ENCODE peak calls at places on chromosome 2, in seven cellular contexts. V, D, X, U, I, J and B are unnamed samples. For H3K9me3, the result is how much of the 10 kb centered on the place peaks cover.

GRCh38 chr2:112817082-112817481 is 19.5 kb downstream of the IL1B start:
- DNase-seq in V (no peak), D (no peak), X (no peak), U (no peak), I (no peak), J (no peak), B (no peak)

GRCh38 chr2:143176606-143177005 is 47.4 kb downstream of the ARHGAP15 start:
- DNase-seq in V (no peak), D (no peak), X (no peak), U (no peak), I (no peak), J (peak), B (no peak)

GRCh38 chr2:41698787-41699422 is 348.9 kb upstream of the PKDCC start:
- DNase-seq in V (no peak), D (no peak), X (peak), U (no peak), I (no peak), J (no peak), B (peak)

GRCh38 chr2:218010116-218010837 is 7.5 kb upstream of the TNS1 start:
- DNase-seq in V (peak), D (peak), X (peak), U (no peak), I (peak), J (peak), B (peak)

GRCh38 chr2:10333247-10333613 is 30.5 kb downstream of the HPCAL1 start:
- DNase-seq in V (no peak), D (no peak), X (no peak), U (no peak), I (no peak), J (no peak), B (peak)

GRCh38 chr2:3493610-3493997 is 25.7 kb downstream of the ADI1 start:
- DNase-seq in V (no peak), D (peak), X (no peak), U (peak), I (no peak), J (no peak), B (peak)

GRCh38 chr2:211455225-211455841 is 898.9 kb downstream of the CPS1 start:
- DNase-seq in V (peak), D (peak), X (no peak), U (no peak), I (no peak), J (no peak), B (no peak)

GRCh38 chr2:95525294-95526035 is 40.9 kb upstream of the TRIM43B start:
- DNase-seq in V (no peak), D (no peak), X (peak), U (no peak), I (no peak), J (no peak), B (peak)

GRCh38 chr2:241673797-241674725 is 12.6 kb downstream of the DTYMK start:
- DNase-seq in V (peak), D (no peak), X (peak), U (no peak), I (no peak), J (no peak), B (no peak)

GRCh38 chr2:18791172-18791797 is 201.9 kb upstream of the NT5C1B start:
- DNase-seq in V (no peak), D (peak), X (no peak), U (peak), I (no peak), J (no peak), B (no peak)

GRCh38 chr2:29033172-29033571 is 41.2 kb downstream of the PCARE start:
- DNase-seq in V (peak), D (peak), X (no peak), U (no peak), I (no peak), J (no peak), B (no peak)

GRCh38 chr2:38380397-38381130 is 3.5 kb upstream of the ATL2 start:
- DNase-seq in V (no peak), D (no peak), X (no peak), U (no peak), I (no peak), J (peak), B (no peak)

GRCh38 chr2:69538872-69539548 is 101.8 kb upstream of the NFU1 start:
- DNase-seq in V (no peak), D (no peak), X (no peak), U (no peak), I (no peak), J (no peak), B (no peak)

GRCh38 chr2:210199186-210199765 is 26.0 kb downstream of the ACADL start:
- DNase-seq in V (no peak), D (peak), X (no peak), U (no peak), I (no peak), J (peak), B (no peak)

GRCh38 chr2:63048367-63049171 is 2.1 kb upstream of the OTX1 start:
- DNase-seq in V (no peak), D (no peak), X (peak), U (no peak), I (no peak), J (no peak), B (peak)

GRCh38 chr2:63050186-63050915 is at the start of gene OTX1:
- DNase-seq in V (peak), D (peak), X (peak), U (no peak), I (no peak), J (no peak), B (no peak)

GRCh38 chr2:63047534-63048281 is 2.9 kb upstream of the OTX1 start:
- DNase-seq in V (no peak), D (no peak), X (peak), U (no peak), I (no peak), J (no peak), B (peak)

GRCh38 chr2:63050916-63051794 is 525 bp downstream of the OTX1 start:
- DNase-seq in V (no peak), D (no peak), X (no peak), U (no peak), I (no peak), J (no peak), B (no peak)

GRCh38 chr2:63049291-63050185 is 1.1 kb upstream of the OTX1 start:
- DNase-seq in V (no peak), D (peak), X (no peak), U (no peak), I (no peak), J (no peak), B (no peak)
- H3K27ac ChIP-seq in V (peak), D (no peak), X (no peak), U (no peak), I (no peak), J (no peak), B (no peak)

DNA sequence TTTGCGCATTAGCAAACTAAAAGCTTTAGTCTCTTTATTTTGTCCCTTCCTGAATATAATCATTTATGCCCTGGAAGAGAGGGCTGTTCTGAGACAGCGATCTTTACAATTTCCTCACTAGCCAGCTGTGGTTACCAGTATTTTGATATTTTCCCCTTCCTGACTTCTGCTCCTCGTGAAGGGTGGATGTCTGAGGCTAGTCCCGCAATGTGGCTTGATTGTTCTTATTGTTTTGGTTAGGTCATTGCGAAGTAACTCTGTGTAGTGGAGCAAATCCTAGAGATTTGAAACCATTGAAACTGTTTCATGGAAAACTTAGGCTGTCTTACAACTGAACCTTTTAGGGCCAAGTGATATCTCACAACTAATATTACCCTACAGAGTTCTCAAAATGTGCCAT is 2.4 kb downstream of the MRPL33 start:
- DNase-seq in V (no peak), D (no peak), X (no peak), U (no peak), I (no peak), J (no peak), B (no peak)
- H3K4me3 ChIP-seq in V (peak), D (no peak), X (no peak), U (no peak), I (peak), J (no peak), B (peak)

DNA sequence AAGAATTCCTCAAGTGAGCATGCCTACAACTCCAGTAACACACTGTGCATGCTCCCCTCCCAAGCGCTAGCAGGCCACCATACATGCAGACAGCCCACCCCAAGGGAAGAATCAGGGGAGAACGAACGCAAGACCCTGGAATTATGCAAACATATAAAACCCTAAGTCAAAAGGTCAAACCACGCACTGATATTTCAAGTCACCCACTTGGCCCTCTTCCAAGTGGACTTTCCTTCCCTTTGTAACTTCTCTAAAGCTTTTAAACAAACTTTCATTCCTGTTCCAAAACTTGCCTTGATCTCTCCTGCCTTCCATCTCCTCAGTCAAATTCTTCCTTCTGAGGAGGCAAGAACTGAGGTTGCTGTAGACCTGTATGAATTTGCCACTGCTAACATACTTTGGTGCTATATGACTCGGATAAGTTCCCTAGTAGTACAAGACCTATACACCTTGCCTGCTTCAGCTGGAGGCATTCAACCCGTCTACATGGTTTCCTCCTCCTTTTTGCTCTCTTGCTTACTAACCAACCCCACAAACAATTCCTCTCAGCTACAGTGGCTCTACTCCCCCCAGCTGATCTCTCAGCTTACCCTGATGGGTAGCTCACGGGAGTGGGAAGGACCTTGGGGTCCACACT is 11.1 kb upstream of the RPIA start:
- DNase-seq in V (no peak), D (no peak), X (no peak), U (no peak), I (no peak), J (no peak), B (no peak)
- H3K9me3 ChIP-seq in V (under half), D (under half), X (under half), U (under half), I (under half), J (under half), B (under half)

GRCh38 chr2:68027959-68028358 is 34.8 kb downstream of the C1D start:
- DNase-seq in V (no peak), D (peak), X (no peak), U (no peak), I (no peak), J (no peak), B (no peak)

GRCh38 chr2:68032702-68033101 is 30.1 kb downstream of the C1D start:
- DNase-seq in V (no peak), D (no peak), X (no peak), U (no peak), I (no peak), J (no peak), B (no peak)

GRCh38 chr2:68030529-68030928 is 32.3 kb downstream of the C1D start:
- DNase-seq in V (no peak), D (no peak), X (no peak), U (no peak), I (no peak), J (no peak), B (no peak)

GRCh38 chr2:68031546-68032160 is 31.2 kb downstream of the C1D start:
- DNase-seq in V (peak), D (peak), X (no peak), U (peak), I (no peak), J (peak), B (no peak)

DNA sequence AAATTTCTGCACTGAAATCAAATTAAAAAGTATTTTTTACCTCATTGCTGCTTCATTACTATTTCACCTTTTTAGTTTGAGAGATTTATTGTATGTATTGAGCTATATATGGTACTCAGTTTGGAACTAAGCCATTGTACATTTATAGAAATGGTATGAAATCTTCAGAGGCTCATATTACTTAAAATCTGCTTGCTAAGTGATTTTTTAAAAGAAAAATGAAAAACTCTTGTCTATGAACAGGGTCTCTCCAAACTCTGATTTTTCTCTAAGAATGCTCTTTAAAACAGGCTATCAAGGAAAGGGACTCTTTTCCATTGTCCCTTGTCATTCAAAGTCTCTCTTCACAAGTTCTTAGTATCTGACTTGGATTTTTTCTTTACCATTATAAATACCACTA is 31.8 kb downstream of the C1D start:
- DNase-seq in V (no peak), D (peak), X (no peak), U (no peak), I (no peak), J (no peak), B (no peak)
- H3K27ac ChIP-seq in V (no peak), D (no peak), X (no peak), U (no peak), I (no peak), J (no peak), B (no peak)

GRCh38 chr2:238231251-238231793 is 8.5 kb downstream of the HES6 start:
- DNase-seq in V (no peak), D (peak), X (peak), U (no peak), I (peak), J (peak), B (peak)
- H3K4me3 ChIP-seq in V (peak), D (peak), X (peak), U (peak), I (peak), J (peak), B (no peak)

GRCh38 chr2:30664761-30665358 is 142.4 kb downstream of the CAPN13 start:
- DNase-seq in V (peak), D (peak), X (no peak), U (peak), I (no peak), J (no peak), B (peak)
- H3K9me3 ChIP-seq in V (under half), D (under half), X (under half), U (under half), I (under half), J (under half), B (under half)

DNA sequence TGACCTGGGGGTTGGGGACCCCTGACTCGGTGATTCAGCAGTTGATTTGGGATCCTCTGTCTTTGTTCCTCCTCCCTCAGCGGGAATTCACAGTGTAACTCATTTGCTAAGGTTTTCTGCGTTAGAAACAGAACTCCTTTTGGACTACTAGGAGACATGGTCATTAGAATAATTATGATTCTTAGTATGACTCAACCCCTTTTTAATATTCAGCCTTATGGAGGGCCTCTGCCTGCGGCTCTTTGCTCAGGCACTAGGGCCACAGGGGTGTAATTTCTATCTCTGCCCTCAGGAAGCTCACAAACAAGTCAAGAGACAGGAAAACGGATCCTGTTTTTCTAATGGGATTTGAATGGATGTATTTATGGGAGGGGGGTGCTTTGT is 117.4 kb downstream of the SPTBN1 start:
- DNase-seq in V (no peak), D (no peak), X (no peak), U (no peak), I (no peak), J (no peak), B (no peak)
- H3K27ac ChIP-seq in V (peak), D (peak), X (peak), U (no peak), I (peak), J (peak), B (no peak)

GRCh38 chr2:26503238-26503880 is 25.4 kb upstream of the OTOF start:
- DNase-seq in V (peak), D (peak), X (peak), U (no peak), I (peak), J (peak), B (peak)
- H3K4me3 ChIP-seq in V (peak), D (no peak), X (peak), U (no peak), I (peak), J (peak), B (peak)